ENCODE peak calls at places on chromosomes 3 and 15, in five cellular contexts. J is fibroblast of lung, D is aorta, O is heart left ventricle, N is brain microvascular endothelial cell. Z is an unnamed sample.
A peak's percentile ranks its signal among the peaks of the same experiment; 100 is the strongest.

GRCh38 chr15:62715946-62716345 is 326.6 kb upstream of the TPM1 start:
- DNase-seq in D (no peak), O (no peak), J (no peak), N (no peak), Z (no peak)

GRCh38 chr3:65595997-65596300 is 442.8 kb downstream of the MAGI1 start:
- DNase-seq in J (no peak), N (no peak), O (no peak), D (no peak), Z (no peak)

GRCh38 chr3:3827111-3827510 is 27.9 kb downstream of the LRRN1 start:
- DNase-seq in N (no peak), J (no peak), D (no peak), O (no peak), Z (no peak)

GRCh38 chr3:59783468-59783988 is 733.7 kb upstream of the CFAP20DC start:
- DNase-seq in J (no peak), N (no peak), O (no peak), D (no peak), Z (no peak)

GRCh38 chr3:97575742-97576141 is 188.8 kb upstream of the ARL6 start:
- DNase-seq in J (no peak), O (no peak), N (no peak), D (no peak), Z (no peak)

GRCh38 chr3:157354722-157355121 is 81.9 kb upstream of the PTX3 start:
- DNase-seq in D (no peak), J (no peak), O (no peak), N (no peak), Z (no peak)

GRCh38 chr3:115667175-115668065 is 44.1 kb downstream of the GAP43 start:
- DNase-seq in O (no peak), D (no peak), J (peak; percentile 75), N (no peak), Z (peak; percentile 60)

GRCh38 chr3:177201707-177202397 is 4.6 kb upstream of the TBL1XR1 start:
- DNase-seq in D (no peak), N (peak; percentile 42), O (no peak), J (peak; percentile 34), Z (no peak)

GRCh38 chr15:38706956-38707355 is 142.3 kb upstream of the RASGRP1 start:
- DNase-seq in N (no peak), O (no peak), D (no peak), J (no peak), Z (no peak)

GRCh38 chr3:101996832-101997231 is 147.5 kb downstream of the NFKBIZ start:
- DNase-seq in D (no peak), O (no peak), N (no peak), J (no peak), Z (no peak)

GRCh38 chr3:196596355-196596754 is 27.9 kb downstream of the FBXO45 start:
- DNase-seq in D (no peak), O (no peak), J (no peak), N (no peak), Z (no peak)

GRCh38 chr15:71790081-71790480 is 20.3 kb upstream of the NR2E3 start:
- DNase-seq in N (peak; percentile 75), O (no peak), D (no peak), J (peak; percentile 76), Z (no peak)

GRCh38 chr15:58309993-58310928 is 121.5 kb upstream of the LIPC start:
- DNase-seq in J (no peak), N (no peak), D (peak; percentile 60), O (peak; percentile 80), Z (no peak)

GRCh38 chr15:23384371-23384770 is 29.8 kb downstream of the GOLGA8S start:
- DNase-seq in D (no peak), N (no peak), O (no peak), J (no peak), Z (no peak)

GRCh38 chr3:171491412-171491811 is 31.2 kb upstream of the TNIK start:
- DNase-seq in O (no peak), D (no peak), N (no peak), J (no peak), Z (no peak)

GRCh38 chr3:188156051-188156450 is 2.1 kb downstream of the LPP start:
- DNase-seq in N (no peak), O (no peak), D (no peak), J (no peak), Z (no peak)
- H3K4me3 ChIP-seq in N (no peak overlapping the region), O (no peak overlapping the region), D (peak overlapping the region; percentile 44), J (no peak overlapping the region), Z (no peak overlapping the region)

GRCh38 chr15:101489633-101490407 is at the start of gene PCSK6:
- DNase-seq in D (no peak), N (no peak), J (peak; percentile 10), O (no peak), Z (no peak)
- H3K4me3 ChIP-seq in D (peak within 1 kb of the TSS; percentile 67), N (no peak within 1 kb of the TSS), J (no peak within 1 kb of the TSS), O (peak within 1 kb of the TSS; percentile 49), Z (peak within 1 kb of the TSS; percentile 30)

GRCh38 chr3:42090973-42091731 is at the start of gene TRAK1:
- DNase-seq in O (peak; percentile 40), D (no peak), J (peak; percentile 90), N (no peak), Z (no peak)
- H3K4me3 ChIP-seq in O (peak within 1 kb of the TSS; percentile 40), D (peak within 1 kb of the TSS; percentile 18), J (no peak within 1 kb of the TSS), N (peak within 1 kb of the TSS; percentile 15), Z (no peak within 1 kb of the TSS)

DNA sequence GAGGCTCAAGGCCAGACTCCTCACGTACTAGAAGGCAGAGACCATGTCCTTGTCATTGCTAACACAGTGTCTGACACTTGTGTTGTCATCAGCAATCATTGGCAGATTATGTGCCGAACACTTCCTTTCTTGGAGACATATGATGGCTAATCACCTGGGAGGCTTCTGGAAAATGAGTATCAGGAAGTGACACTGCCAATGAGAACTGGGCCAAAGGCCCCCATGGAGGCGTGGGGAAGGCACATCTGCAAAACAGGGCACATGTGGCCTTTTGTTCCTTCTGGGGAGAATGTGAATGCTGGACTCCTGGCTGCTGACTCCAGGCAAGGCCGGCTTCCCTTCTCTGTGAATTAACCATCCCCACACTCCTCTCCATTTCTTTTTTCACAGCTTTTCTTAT is 6.9 kb downstream of the TM6SF1 start:
- DNase-seq in N (no peak), D (no peak), O (no peak), J (no peak), Z (no peak)
- H3K4me3 ChIP-seq in N (no peak overlapping the region), D (no peak overlapping the region), O (no peak overlapping the region), J (no peak overlapping the region), Z (no peak overlapping the region)

DNA sequence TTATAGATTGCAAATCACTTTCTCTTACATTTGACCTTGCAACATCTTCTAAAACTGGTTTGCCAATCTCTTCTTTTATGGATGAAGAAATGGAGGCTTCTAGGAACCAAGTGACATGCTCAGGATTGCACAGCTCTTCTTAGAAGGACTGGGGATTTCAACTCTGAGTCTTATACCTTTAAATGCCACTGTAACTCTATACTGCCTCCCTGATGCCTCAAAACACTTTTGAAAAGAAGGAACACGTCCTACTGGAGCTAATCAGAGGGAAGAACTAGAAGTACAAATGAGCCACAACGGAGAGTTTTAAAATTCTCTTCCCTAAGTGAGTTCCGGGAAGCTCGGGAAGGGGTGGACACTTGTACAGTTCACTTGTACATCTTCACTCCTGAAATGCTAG is 973 bp upstream of the MITF start:
- DNase-seq in N (no peak), D (no peak), O (no peak), J (peak; percentile 17), Z (no peak)
- H3K4me3 ChIP-seq in N (peak overlapping the region; percentile 85), D (peak overlapping the region; percentile 93), O (peak overlapping the region; percentile 78), J (peak overlapping the region; percentile 52), Z (peak overlapping the region; percentile 63)

GRCh38 chr3:138469869-138470268 is 35.5 kb downstream of the ESYT3 start:
- DNase-seq in J (no peak), N (no peak), O (no peak), D (peak; percentile 37), Z (no peak)
- H3K4me3 ChIP-seq in J (no peak overlapping the region), N (no peak overlapping the region), O (no peak overlapping the region), D (no peak overlapping the region), Z (no peak overlapping the region)